ENCODE peak calls at places on chromosomes 11 and 22, in nine cellular contexts. Q is EH; C is T-cell; G is substantia nigra; Y is kidney tubule cell; K is adrenal gland; S is naive thymus-derived CD8-positive, alpha-beta T cell; L is CD8-positive, alpha-beta T cell; X is MV-4-11. W is an unnamed sample.

GRCh38 chr22:24169439-24170058 is 11.7 kb upstream of the SUSD2 start:
- DNase-seq in X (no peak), G (no peak), Q (no peak), L (no peak), Y (no peak), C (no peak), K (no peak), S (peak; percentile 43), W (no peak)

GRCh38 chr22:39396797-39397195 is 2.8 kb upstream of the TAB1 start:
- DNase-seq in S (no peak), Q (no peak), Y (no peak), L (no peak), C (no peak), K (no peak), X (no peak), G (no peak), W (no peak)

GRCh38 chr11:2752923-2753322 is 53.1 kb upstream of the KCNQ1OT1 start:
- DNase-seq in S (no peak), G (no peak), L (no peak), X (no peak), C (no peak), Y (peak; percentile 56), K (peak; percentile 11), Q (peak; percentile 6), W (no peak)

GRCh38 chr11:119356349-119357031 is 10.0 kb upstream of the MFRP start:
- DNase-seq in X (peak; percentile 47), K (peak; percentile 91), Q (peak; percentile 76), C (peak; percentile 58), G (peak; percentile 43), S (peak; percentile 73), L (peak; percentile 54), Y (peak; percentile 71), W (peak; percentile 32)

GRCh38 chr11:28878025-28878424 is 769.8 kb downstream of the METTL15 start:
- DNase-seq in G (no peak), L (no peak), C (no peak), K (no peak), Y (peak; percentile 71), Q (peak; percentile 41), S (no peak), X (no peak), W (no peak)

GRCh38 chr11:77088236-77089003 is 14.2 kb upstream of the OMP start:
- DNase-seq in L (no peak), X (no peak), G (no peak), Y (no peak), S (no peak), K (peak; percentile 8), C (no peak), Q (no peak), W (no peak)

GRCh38 chr11:72075109-72075508 is 5.2 kb downstream of the NUMA1 start:
- DNase-seq in G (peak; percentile 13), Y (no peak), K (no peak), Q (peak; percentile 47), L (no peak), X (peak; percentile 76), C (no peak), S (no peak), W (peak; percentile 24)

GRCh38 chr22:37146507-37147180 is 3.1 kb downstream of the IL2RB start:
- DNase-seq in X (no peak), Q (no peak), C (no peak), Y (no peak), K (no peak), L (no peak), G (no peak), S (no peak), W (no peak)

GRCh38 chr11:89436071-89436470 is 55.1 kb downstream of the NOX4 start:
- DNase-seq in X (no peak), K (no peak), S (no peak), L (no peak), Q (peak; percentile 52), G (no peak), Y (peak; percentile 43), C (no peak), W (no peak)